ENCODE peak calls at places on chromosomes 3 and 15, in eight cellular contexts. E is thoracic aorta; R is pancreas; P is CD8-positive, alpha-beta T cell; M is A673; H is left ventricle myocardium inferior; O is endodermal cell; I is psoas muscle. Q is an unnamed sample.

GRCh38 chr3:100615684-100616083 is 6.3 kb downstream of the ADGRG7 start:
- DNase-seq in P (no peak), M (no peak), I (no peak), E (no peak), H (no peak), O (no peak), R (no peak), Q (no peak)

GRCh38 chr15:69756440-69756839 is 303.8 kb downstream of the RPLP1 start:
- DNase-seq in E (no peak), R (no peak), P (no peak), H (no peak), I (no peak), M (no peak), O (no peak), Q (no peak)

GRCh38 chr3:169458323-169458722 is 205.2 kb downstream of the MECOM start:
- DNase-seq in P (no peak), H (peak; percentile 49), R (no peak), I (no peak), E (no peak), M (no peak), O (no peak), Q (no peak)

GRCh38 chr3:156628095-156628690 is 46.2 kb upstream of the TIPARP start:
- DNase-seq in M (no peak), E (no peak), P (no peak), O (no peak), R (no peak), H (no peak), I (no peak), Q (no peak)

GRCh38 chr15:78320173-78320572 is 20.0 kb upstream of the CRABP1 start:
- DNase-seq in M (no peak), P (no peak), R (no peak), I (no peak), H (no peak), O (peak; percentile 51), E (no peak), Q (no peak)

GRCh38 chr3:61956236-61956635 is 394.9 kb downstream of the PTPRG start:
- DNase-seq in I (no peak), E (no peak), R (no peak), P (no peak), O (no peak), M (no peak), H (no peak), Q (no peak)

GRCh38 chr3:99131876-99132275 is 230.4 kb upstream of the DCBLD2 start:
- DNase-seq in H (no peak), E (no peak), I (no peak), P (no peak), R (no peak), O (no peak), M (peak; percentile 17), Q (no peak)

GRCh38 chr3:71173421-71173975 is 410.0 kb downstream of the FOXP1 start:
- DNase-seq in R (no peak), O (no peak), M (no peak), I (no peak), E (no peak), P (no peak), H (no peak), Q (no peak)

GRCh38 chr3:69370945-69371301 is 15.0 kb downstream of the FRMD4B start:
- DNase-seq in R (no peak), E (no peak), H (no peak), O (no peak), P (no peak), I (no peak), M (no peak), Q (no peak)

GRCh38 chr15:85789496-85789875 is 5.2 kb downstream of the KLHL25 start:
- DNase-seq in I (no peak), E (no peak), H (no peak), P (no peak), R (peak; percentile 54), M (no peak), O (no peak), Q (no peak)

GRCh38 chr15:92638709-92639365 is 16.7 kb downstream of the FAM174B start:
- DNase-seq in O (peak; percentile 49), P (no peak), M (no peak), H (no peak), E (no peak), R (no peak), I (no peak), Q (no peak)

GRCh38 chr15:70815604-70816003 is 38.4 kb downstream of the LARP6 start:
- DNase-seq in E (no peak), I (no peak), P (no peak), M (no peak), O (no peak), H (no peak), R (no peak), Q (no peak)

GRCh38 chr3:33063651-33064051 is 33.3 kb downstream of the GLB1 start:
- DNase-seq in I (no peak), R (no peak), P (peak; percentile 57), H (no peak), O (peak; percentile 18), M (no peak), E (no peak), Q (no peak)

GRCh38 chr15:89401636-89402252 is 67.1 kb upstream of the POLG start:
- DNase-seq in I (no peak), O (no peak), R (no peak), M (peak; percentile 15), H (no peak), P (no peak), E (no peak), Q (no peak)

GRCh38 chr15:49644364-49644794 is 23.5 kb downstream of the DTWD1 start:
- DNase-seq in E (no peak), P (no peak), O (no peak), H (no peak), M (no peak), R (no peak), I (no peak), Q (no peak)

GRCh38 chr3:136351905-136352304 is 101.8 kb downstream of the PCCB start:
- DNase-seq in P (no peak), M (no peak), O (no peak), R (no peak), E (no peak), I (no peak), H (no peak), Q (no peak)

GRCh38 chr15:71716990-71717389 is 93.4 kb upstream of the NR2E3 start:
- DNase-seq in M (no peak), P (no peak), R (no peak), H (no peak), O (no peak), I (no peak), E (no peak), Q (no peak)

DNA sequence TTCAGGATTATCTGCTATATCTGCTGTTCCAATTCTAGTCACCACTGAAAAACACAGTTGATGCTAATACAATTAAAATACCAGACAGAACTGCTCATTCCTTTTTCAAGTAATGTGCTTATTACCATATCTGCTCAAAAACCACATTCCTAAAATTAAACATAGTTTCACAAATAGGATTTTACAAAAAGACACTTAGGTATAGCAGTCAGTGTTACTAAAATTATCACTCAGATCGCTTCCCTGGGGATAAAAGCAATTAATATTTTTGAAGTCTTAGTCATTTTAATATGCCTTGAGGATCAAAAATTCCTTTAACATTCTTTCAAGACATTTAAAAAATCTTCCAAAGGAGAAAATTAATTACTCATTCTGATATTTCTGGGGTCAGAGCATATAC is 71.5 kb downstream of the RAD18 start:
- DNase-seq in M (no peak), O (no peak), E (no peak), I (no peak), R (no peak), H (no peak), P (no peak), Q (no peak)
- H3K4me3 ChIP-seq in M (no peak overlapping the region), O (no peak overlapping the region), E (no peak overlapping the region), I (no peak overlapping the region), R (no peak overlapping the region), H (no peak overlapping the region), P (no peak overlapping the region), Q (no peak overlapping the region)

GRCh38 chr15:80990955-80991354 is 1.3 kb upstream of the MESD start:
- DNase-seq in M (no peak), O (no peak), R (no peak), E (no peak), P (no peak), I (no peak), H (no peak), Q (no peak)

GRCh38 chr15:80989518-80990478 is at the start of gene MESD:
- DNase-seq in I (peak; percentile 98), E (peak; percentile 89), H (peak; percentile 99), P (peak; percentile 97), R (peak; percentile 100), O (peak; percentile 99), M (peak; percentile 97), Q (peak; percentile 100)

GRCh38 chr15:80989110-80989517 is 505 bp downstream of the MESD start:
- DNase-seq in P (no peak), O (no peak), I (no peak), M (no peak), H (no peak), E (no peak), R (no peak), Q (peak; percentile 44)

GRCh38 chr15:80992436-80992835 is 2.8 kb upstream of the MESD start:
- DNase-seq in R (no peak), E (no peak), O (no peak), I (no peak), H (no peak), M (no peak), P (no peak), Q (no peak)

DNA sequence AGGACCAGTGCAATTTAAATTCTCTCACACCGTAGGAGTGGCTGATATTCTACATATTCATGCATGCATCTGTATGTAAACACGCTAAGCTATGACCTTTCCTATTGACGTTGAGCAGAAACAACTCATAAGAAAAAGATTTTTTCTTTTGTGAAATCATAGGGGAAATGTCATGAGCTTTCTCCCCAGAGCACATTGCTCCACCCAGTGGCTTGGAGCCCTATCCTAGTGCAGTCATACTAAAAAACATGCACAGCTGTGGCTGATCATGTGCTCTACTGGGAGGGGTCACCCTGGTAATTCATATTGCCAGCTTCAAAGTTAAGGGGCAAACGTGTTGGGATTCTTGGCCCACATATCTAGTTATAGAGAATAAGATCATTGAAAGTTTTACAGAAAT is 1.8 kb upstream of the MESD start:
- DNase-seq in P (no peak), R (no peak), O (no peak), M (no peak), E (no peak), I (peak; percentile 61), H (peak; percentile 58), Q (no peak)
- TF ChIP-seq CTCF in P (no peak), R (no peak), O (no peak), M (no peak), E (no peak), I (no peak), H (peak; percentile 23), Q (no peak)

DNA sequence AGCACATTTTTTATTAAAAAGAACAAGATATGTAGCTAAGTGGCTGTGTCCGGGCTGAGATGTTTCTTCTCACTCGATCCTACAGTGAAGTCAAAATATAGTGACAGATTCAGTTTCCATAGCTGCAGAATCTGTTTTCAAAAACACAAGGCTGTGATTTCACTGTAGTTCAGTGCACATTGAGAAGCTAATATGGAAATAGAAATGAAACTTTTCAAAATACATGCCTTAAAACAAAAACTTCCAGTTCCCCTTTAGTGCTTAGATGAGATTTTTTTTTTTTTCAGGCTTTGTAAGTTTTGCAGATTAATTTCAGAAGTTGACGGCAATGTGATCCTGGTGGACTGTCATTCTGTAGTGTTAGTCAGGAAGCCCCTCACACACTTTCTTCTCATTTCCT is 23.8 kb upstream of the TRAK1 start:
- DNase-seq in I (no peak), P (no peak), E (no peak), H (no peak), O (no peak), M (no peak), R (no peak), Q (no peak)
- H3K4me1 ChIP-seq in I (peaks cover 57% of the 10 kb centered on the region), P (peaks cover 3% of the 10 kb centered on the region), E (peaks cover 65% of the 10 kb centered on the region), H (peaks cover 100% of the 10 kb centered on the region), O (peaks cover 7% of the 10 kb centered on the region), M (peaks cover 35% of the 10 kb centered on the region), R (peaks cover 33% of the 10 kb centered on the region), Q (peaks cover 37% of the 10 kb centered on the region)

GRCh38 chr3:53158700-53159414 is 2.2 kb upstream of the PRKCD start:
- DNase-seq in R (no peak), M (no peak), H (no peak), E (no peak), P (no peak), I (no peak), O (no peak), Q (no peak)
- H3K4me3 ChIP-seq in R (no peak overlapping the region), M (no peak overlapping the region), H (no peak overlapping the region), E (no peak overlapping the region), P (no peak overlapping the region), I (no peak overlapping the region), O (no peak overlapping the region), Q (no peak overlapping the region)

Q was measured in mucosa of descending colon.